ENCODE peak calls at places on chromosomes 4 and X, in seven cellular contexts. H, G, X, P, E, L and Q are unnamed samples.
A peak's percentile ranks its signal among the peaks of the same experiment; 100 is the strongest.

GRCh38 chr4:89356086-89356485 is 48.5 kb upstream of the GPRIN3 start:
- DNase-seq in H (no peak), G (no peak), X (no peak), P (no peak), E (no peak), L (no peak), Q (no peak)

GRCh38 chr4:74583757-74584156 is 138.8 kb downstream of the AREG start:
- DNase-seq in H (no peak), G (no peak), X (peak; percentile 34), P (no peak), E (no peak), L (no peak), Q (no peak)

GRCh38 chr4:4364486-4365208 is 22.3 kb upstream of the NSG1 start:
- DNase-seq in H (no peak), G (no peak), X (no peak), P (no peak), E (no peak), L (no peak), Q (no peak)

GRCh38 chrX:19839770-19840254 is 47.6 kb downstream of the SH3KBP1 start:
- DNase-seq in H (peak; percentile 74), G (no peak), X (no peak), P (no peak), E (no peak), L (no peak), Q (no peak)

GRCh38 chrX:46279214-46279924 is 265.9 kb downstream of the ZNF674 start:
- DNase-seq in H (no peak), G (no peak), X (no peak), P (no peak), E (no peak), L (no peak), Q (no peak)

GRCh38 chrX:38561951-38562719 is 793 bp downstream of the TSPAN7 start:
- DNase-seq in H (no peak), G (peak; percentile 62), X (no peak), P (no peak), E (peak; percentile 18), L (no peak), Q (peak; percentile 85)

GRCh38 chr4:8586671-8587468 is 5.7 kb upstream of the CPZ start:
- DNase-seq in H (peak; percentile 11), G (peak; percentile 49), X (no peak), P (no peak), E (no peak), L (no peak), Q (no peak)

GRCh38 chrX:18166068-18166467 is 54.6 kb downstream of the BEND2 start:
- DNase-seq in H (no peak), G (no peak), X (no peak), P (no peak), E (no peak), L (no peak), Q (no peak)

GRCh38 chr4:136713140-136713539 is 819.2 kb downstream of the PCDH18 start:
- DNase-seq in H (no peak), G (no peak), X (peak; percentile 29), P (no peak), E (no peak), L (no peak), Q (no peak)

GRCh38 chrX:39955621-39956020 is 142.1 kb downstream of the BCOR start:
- DNase-seq in H (peak; percentile 60), G (no peak), X (no peak), P (no peak), E (no peak), L (no peak), Q (no peak)

GRCh38 chr4:68594678-68595077 is 18.6 kb upstream of the UGT2B17 start:
- DNase-seq in H (no peak), G (no peak), X (no peak), P (no peak), E (no peak), L (no peak), Q (no peak)

GRCh38 chrX:25112156-25112555 is 96.4 kb upstream of the ARX start:
- DNase-seq in H (no peak), G (no peak), X (no peak), P (no peak), E (no peak), L (no peak), Q (no peak)

GRCh38 chrX:120137439-120137838 is 21.0 kb upstream of the RHOXF2 start:
- DNase-seq in H (no peak), G (no peak), X (no peak), P (no peak), E (no peak), L (no peak), Q (no peak)

GRCh38 chr4:151035321-151035720 is 20.2 kb upstream of the LRBA start:
- DNase-seq in H (no peak), G (no peak), X (no peak), P (no peak), E (no peak), L (no peak), Q (peak; percentile 23)

GRCh38 chr4:107155366-107155765 is 119.3 kb upstream of the DKK2 start:
- DNase-seq in H (no peak), G (no peak), X (peak; percentile 22), P (no peak), E (no peak), L (no peak), Q (no peak)

GRCh38 chr4:116055857-116056827 is 942.7 kb upstream of the NDST4 start:
- DNase-seq in H (peak; percentile 8), G (no peak), X (peak; percentile 10), P (no peak), E (no peak), L (no peak), Q (no peak)

GRCh38 chr4:48223633-48224295 is 45.9 kb downstream of the TEC start:
- DNase-seq in H (no peak), G (no peak), X (no peak), P (no peak), E (no peak), L (no peak), Q (no peak)

GRCh38 chr4:24473309-24473721 is 111.0 kb downstream of the DHX15 start:
- DNase-seq in H (peak; percentile 13), G (no peak), X (peak; percentile 36), P (no peak), E (peak; percentile 42), L (no peak), Q (no peak)

GRCh38 chr4:121741751-121742150 is 23.2 kb downstream of the SMIM43 start:
- DNase-seq in H (no peak), G (no peak), X (no peak), P (no peak), E (no peak), L (no peak), Q (no peak)

GRCh38 chr4:4574792-4575191 is 32.9 kb upstream of the STX18 start:
- DNase-seq in H (no peak), G (no peak), X (peak; percentile 95), P (no peak), E (no peak), L (peak; percentile 62), Q (peak; percentile 74)

GRCh38 chrX:33183366-33183765 is 28.0 kb downstream of the DMD start:
- DNase-seq in H (peak; percentile 94), G (peak; percentile 51), X (peak; percentile 54), P (no peak), E (peak; percentile 91), L (no peak), Q (no peak)

GRCh38 chr4:141006236-141006802 is 127.0 kb downstream of the RNF150 start:
- DNase-seq in H (no peak), G (no peak), X (no peak), P (no peak), E (no peak), L (no peak), Q (no peak)

GRCh38 chr4:141013899-141014298 is 119.4 kb downstream of the RNF150 start:
- DNase-seq in H (no peak), G (no peak), X (no peak), P (no peak), E (no peak), L (no peak), Q (no peak)

GRCh38 chr4:141009931-141010330 is 123.3 kb downstream of the RNF150 start:
- DNase-seq in H (no peak), G (no peak), X (no peak), P (no peak), E (no peak), L (no peak), Q (no peak)

GRCh38 chr4:141016117-141016798 is 117.0 kb downstream of the RNF150 start:
- DNase-seq in H (no peak), G (no peak), X (no peak), P (no peak), E (no peak), L (no peak), Q (no peak)

GRCh38 chr4:141011799-141012377 is 121.4 kb downstream of the RNF150 start:
- DNase-seq in H (no peak), G (peak; percentile 53), X (no peak), P (no peak), E (no peak), L (no peak), Q (no peak)
- H3K4me3 ChIP-seq in H (no peak overlapping the region), G (no peak overlapping the region), X (no peak overlapping the region), P (no peak overlapping the region), E (no peak overlapping the region), L (no peak overlapping the region), Q (no peak overlapping the region)

DNA sequence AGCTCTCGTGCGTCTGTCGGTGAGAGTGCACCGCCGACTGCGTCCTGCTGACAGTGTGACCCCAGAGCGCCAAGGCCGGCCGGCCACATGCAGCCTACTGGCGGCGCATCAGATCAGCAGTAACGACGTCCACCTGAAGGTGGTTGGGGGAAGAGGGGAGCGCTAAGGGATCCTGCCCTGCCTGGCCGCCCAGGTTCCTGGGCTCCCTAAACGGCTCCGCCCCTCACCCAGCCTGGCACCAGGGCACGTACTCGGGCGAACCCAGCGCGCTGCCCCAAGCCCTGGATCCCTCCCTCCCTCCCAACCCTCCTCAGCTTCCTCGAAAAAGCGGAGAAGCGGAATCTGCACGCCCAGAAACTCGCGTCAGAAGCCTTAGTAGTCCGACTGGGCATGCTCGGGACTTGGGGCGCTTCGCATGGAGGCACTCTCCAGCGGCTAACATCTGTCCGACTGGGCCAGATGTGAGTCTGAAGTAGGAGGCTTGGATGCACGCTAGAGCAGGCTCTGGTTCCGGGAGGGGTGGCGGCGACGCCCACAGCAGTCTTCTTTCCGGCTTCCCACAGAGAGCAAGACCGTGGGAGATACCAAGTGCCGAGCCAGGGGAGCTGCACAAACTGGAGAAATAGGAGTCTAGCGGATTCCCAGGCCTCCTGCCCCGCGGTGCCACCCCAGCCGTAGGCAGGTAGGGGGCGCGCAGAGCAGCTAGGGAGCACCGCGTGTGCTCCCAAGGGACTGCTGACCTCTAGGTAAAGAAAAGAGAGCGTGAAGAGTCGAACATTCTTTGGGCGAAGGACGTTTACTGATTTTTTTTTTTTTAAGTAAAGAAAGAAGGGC is 114.4 kb upstream of the TEX13C start:
- DNase-seq in H (no peak), G (peak; percentile 78), X (no peak), P (no peak), E (peak; percentile 74), L (no peak), Q (peak; percentile 54)
- H3K4me3 ChIP-seq in H (no peak overlapping the region), G (peak overlapping the region; percentile 49), X (no peak overlapping the region), P (peak overlapping the region; percentile 33), E (peak overlapping the region; percentile 35), L (peak overlapping the region; percentile 44), Q (no peak overlapping the region)

GRCh38 chrX:115560211-115560977 is 580 bp upstream of the PLS3 start:
- DNase-seq in H (no peak), G (no peak), X (peak; percentile 69), P (no peak), E (no peak), L (no peak), Q (no peak)
- H3K4me3 ChIP-seq in H (no peak overlapping the region), G (peak overlapping the region; percentile 75), X (peak overlapping the region; percentile 75), P (peak overlapping the region; percentile 61), E (peak overlapping the region; percentile 89), L (peak overlapping the region; percentile 62), Q (no peak overlapping the region)

DNA sequence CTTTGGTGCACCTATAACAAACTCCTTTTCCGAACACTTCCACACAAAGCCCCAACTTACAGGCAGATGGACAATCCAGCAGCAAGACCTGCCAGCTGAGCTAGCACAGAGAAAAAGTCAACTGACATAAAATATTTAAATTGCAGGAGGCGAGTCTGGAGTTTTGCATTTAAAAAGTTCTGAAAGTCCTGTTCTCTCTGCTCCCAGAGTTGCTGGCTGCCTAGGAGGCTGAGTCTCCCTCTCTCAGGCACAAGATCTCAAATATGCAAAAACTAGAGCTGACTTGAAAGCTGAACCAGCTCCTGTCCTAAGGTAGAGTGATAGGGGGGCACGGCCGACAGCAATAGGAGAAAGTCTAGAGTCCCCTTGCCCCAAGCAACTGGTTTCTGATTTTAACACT is 1.1 kb downstream of the LDB2 start:
- DNase-seq in H (no peak), G (no peak), X (peak; percentile 18), P (no peak), E (peak; percentile 32), L (no peak), Q (no peak)
- H3K4me3 ChIP-seq in H (no peak overlapping the region), G (peak overlapping the region; percentile 66), X (peak overlapping the region; percentile 63), P (peak overlapping the region; percentile 57), E (peak overlapping the region; percentile 35), L (peak overlapping the region; percentile 56), Q (peak overlapping the region; percentile 12)